ENCODE peak calls at places on chromosome 12, in nine cellular contexts. J, F, Y, Q, P, V, R, B and D are unnamed samples. For H3K4me1, the result is how much of the 10 kb centered on the place peaks cover.

GRCh38 chr12:80189241-80189640 is 89.9 kb downstream of the OTOGL start:
- DNase-seq in J (no peak), F (no peak), Y (no peak), Q (no peak), P (no peak), V (no peak), R (no peak), B (peak), D (no peak)

GRCh38 chr12:50555471-50555885 is 50.7 kb downstream of the DIP2B start:
- DNase-seq in J (no peak), F (no peak), Y (no peak), Q (no peak), P (no peak), V (no peak), R (no peak), B (no peak), D (no peak)

GRCh38 chr12:88503344-88503743 is 76.9 kb downstream of the KITLG start:
- DNase-seq in J (no peak), F (no peak), Y (no peak), Q (no peak), P (no peak), V (no peak), R (peak), B (no peak), D (no peak)

GRCh38 chr12:57465030-57465746 is 5.6 kb downstream of the GLI1 start:
- DNase-seq in J (no peak), F (no peak), Y (no peak), Q (no peak), P (no peak), V (no peak), R (no peak), B (no peak), D (no peak)

GRCh38 chr12:49359671-49360070 is 7.6 kb upstream of the SPATS2 start:
- DNase-seq in J (no peak), F (no peak), Y (no peak), Q (no peak), P (peak), V (no peak), R (no peak), B (no peak), D (no peak)

GRCh38 chr12:80559766-80560165 is 115.7 kb downstream of the PTPRQ start:
- DNase-seq in J (no peak), F (no peak), Y (no peak), Q (no peak), P (no peak), V (no peak), R (no peak), B (no peak), D (no peak)

GRCh38 chr12:132318135-132318534 is 11.3 kb downstream of the GALNT9 start:
- DNase-seq in J (no peak), F (no peak), Y (no peak), Q (peak), P (no peak), V (peak), R (no peak), B (no peak), D (peak)

GRCh38 chr12:22684526-22685118 is 59.7 kb downstream of the ETNK1 start:
- DNase-seq in J (no peak), F (no peak), Y (peak), Q (no peak), P (no peak), V (no peak), R (peak), B (peak), D (no peak)

GRCh38 chr12:43576162-43576561 is 24.2 kb upstream of the ADAMTS20 start:
- DNase-seq in J (no peak), F (no peak), Y (no peak), Q (no peak), P (no peak), V (no peak), R (no peak), B (no peak), D (no peak)

GRCh38 chr12:2302711-2303255 is 250.0 kb downstream of the CACNA1C start:
- DNase-seq in J (no peak), F (no peak), Y (no peak), Q (no peak), P (no peak), V (no peak), R (no peak), B (no peak), D (no peak)

GRCh38 chr12:2300168-2300567 is 247.4 kb downstream of the CACNA1C start:
- DNase-seq in J (no peak), F (no peak), Y (no peak), Q (no peak), P (no peak), V (no peak), R (no peak), B (no peak), D (no peak)

GRCh38 chr12:2299207-2299606 is 246.4 kb downstream of the CACNA1C start:
- DNase-seq in J (no peak), F (no peak), Y (no peak), Q (no peak), P (no peak), V (no peak), R (no peak), B (no peak), D (peak)

GRCh38 chr12:2301531-2302461 is 249.0 kb downstream of the CACNA1C start:
- DNase-seq in J (no peak), F (no peak), Y (no peak), Q (no peak), P (no peak), V (peak), R (no peak), B (no peak), D (no peak)

DNA sequence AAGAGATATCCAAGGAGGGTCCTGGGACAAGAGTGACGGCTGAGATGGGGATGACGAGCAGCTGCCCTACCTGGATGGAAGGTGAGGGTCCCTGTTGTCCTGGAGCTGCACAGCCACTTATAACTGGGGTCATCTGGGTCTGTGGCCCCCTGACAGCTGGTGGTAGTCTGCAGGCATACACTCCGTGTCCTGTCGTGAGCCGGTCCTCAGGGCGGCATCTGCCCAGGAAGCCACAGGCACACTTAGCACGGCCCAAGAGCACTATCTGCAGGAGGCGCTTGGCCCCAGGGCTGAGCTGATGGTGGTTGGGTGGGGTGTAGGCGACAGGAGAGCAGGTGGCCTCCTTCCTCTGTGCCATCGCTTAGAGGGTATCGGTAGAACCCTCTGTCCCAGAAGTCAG is 248.1 kb downstream of the CACNA1C start:
- DNase-seq in J (no peak), F (no peak), Y (no peak), Q (no peak), P (no peak), V (no peak), R (no peak), B (no peak), D (no peak)
- H3K4me1 ChIP-seq in J (under half), F (under half), Y (under half), Q (under half), P (half or more), V (under half), R (under half), B (under half), D (under half)

DNA sequence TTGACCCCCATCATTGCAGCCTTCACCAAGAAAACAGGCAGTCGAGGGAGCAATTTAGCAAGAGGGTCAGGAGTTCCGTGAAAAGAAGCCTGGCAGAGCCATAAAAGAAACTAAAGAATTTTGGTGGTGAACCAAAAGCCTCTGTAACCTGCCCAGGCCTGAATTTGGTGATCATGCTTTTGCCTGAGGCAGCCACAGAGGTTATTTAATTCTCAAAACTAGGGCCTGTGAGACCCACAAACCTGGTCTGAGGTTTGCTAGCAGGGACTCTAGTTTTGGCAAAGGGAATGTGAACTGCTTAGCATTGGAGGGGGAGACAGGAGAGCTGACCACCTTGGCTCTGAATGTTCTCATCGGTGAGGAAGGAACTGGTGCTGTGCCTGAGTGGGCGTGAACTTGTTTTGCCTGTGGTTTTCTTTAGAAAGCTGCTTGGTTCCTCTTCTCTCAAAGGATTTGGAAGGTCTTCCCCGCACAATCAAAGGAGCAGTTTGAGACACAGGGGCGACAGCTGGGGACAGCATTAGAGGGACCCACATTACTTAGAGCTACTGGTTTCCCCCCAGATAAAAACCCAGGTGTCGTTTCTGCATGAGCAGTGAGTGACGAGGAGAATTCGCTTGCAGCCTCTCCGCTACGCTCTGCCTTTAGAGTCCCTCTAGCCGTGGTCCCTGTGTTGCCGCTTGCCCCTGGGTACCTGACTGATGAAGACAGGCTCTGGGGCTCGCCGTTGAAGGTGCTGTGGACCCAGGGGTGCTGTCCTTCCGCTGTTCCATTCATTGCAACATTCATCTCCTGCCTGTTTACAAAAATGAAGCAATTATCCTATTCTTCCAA is 12.6 kb upstream of the WNT5B start:
- DNase-seq in J (no peak), F (no peak), Y (no peak), Q (no peak), P (no peak), V (no peak), R (no peak), B (no peak), D (no peak)
- H3K27ac ChIP-seq in J (no peak), F (no peak), Y (no peak), Q (no peak), P (no peak), V (no peak), R (no peak), B (no peak), D (no peak)

GRCh38 chr12:51961834-51962233 is 10.3 kb downstream of the ACVR1B start:
- DNase-seq in J (no peak), F (no peak), Y (no peak), Q (no peak), P (no peak), V (no peak), R (no peak), B (no peak), D (no peak)
- H3K4me1 ChIP-seq in J (under half), F (under half), Y (under half), Q (under half), P (under half), V (under half), R (under half), B (under half), D (under half)

GRCh38 chr12:11555743-11556625 is 93.5 kb upstream of the ETV6 start:
- DNase-seq in J (no peak), F (no peak), Y (no peak), Q (no peak), P (no peak), V (no peak), R (no peak), B (peak), D (no peak)
- H3K27ac ChIP-seq in J (peak), F (no peak), Y (no peak), Q (no peak), P (no peak), V (peak), R (no peak), B (no peak), D (no peak)

GRCh38 chr12:5622280-5622679 is 190.4 kb downstream of the NTF3 start:
- DNase-seq in J (no peak), F (no peak), Y (no peak), Q (no peak), P (no peak), V (peak), R (no peak), B (no peak), D (no peak)
- H3K4me1 ChIP-seq in J (under half), F (under half), Y (under half), Q (under half), P (under half), V (under half), R (under half), B (under half), D (under half)

GRCh38 chr12:86117711-86118110 is 138.5 kb downstream of the MGAT4C start:
- DNase-seq in J (no peak), F (no peak), Y (no peak), Q (no peak), P (no peak), V (no peak), R (no peak), B (no peak), D (no peak)

GRCh38 chr12:86122846-86123468 is 133.2 kb downstream of the MGAT4C start:
- DNase-seq in J (no peak), F (no peak), Y (no peak), Q (no peak), P (no peak), V (no peak), R (no peak), B (no peak), D (no peak)

GRCh38 chr12:86118161-86118560 is 138.0 kb downstream of the MGAT4C start:
- DNase-seq in J (no peak), F (no peak), Y (no peak), Q (no peak), P (no peak), V (no peak), R (no peak), B (no peak), D (no peak)
- H3K27ac ChIP-seq in J (no peak), F (no peak), Y (no peak), Q (no peak), P (no peak), V (no peak), R (no peak), B (no peak), D (no peak)

GRCh38 chr12:31959051-31959700 is at the start of gene RESF1:
- DNase-seq in J (peak), F (peak), Y (peak), Q (peak), P (peak), V (peak), R (peak), B (peak), D (peak)
- H3K4me1 ChIP-seq in J (under half), F (under half), Y (under half), Q (under half), P (under half), V (under half), R (under half), B (under half), D (under half)

GRCh38 chr12:68242777-68243176 is 10.6 kb downstream of the IL22 start:
- DNase-seq in J (no peak), F (no peak), Y (no peak), Q (no peak), P (no peak), V (no peak), R (no peak), B (no peak), D (no peak)

GRCh38 chr12:68250454-68250853 is 3.0 kb downstream of the IL22 start:
- DNase-seq in J (no peak), F (no peak), Y (peak), Q (no peak), P (no peak), V (no peak), R (no peak), B (no peak), D (no peak)

GRCh38 chr12:68247785-68248184 is 5.6 kb downstream of the IL22 start:
- DNase-seq in J (no peak), F (no peak), Y (no peak), Q (no peak), P (no peak), V (no peak), R (no peak), B (no peak), D (no peak)

GRCh38 chr12:68245071-68246021 is 8.1 kb downstream of the IL22 start:
- DNase-seq in J (no peak), F (no peak), Y (peak), Q (no peak), P (no peak), V (no peak), R (no peak), B (peak), D (no peak)

DNA sequence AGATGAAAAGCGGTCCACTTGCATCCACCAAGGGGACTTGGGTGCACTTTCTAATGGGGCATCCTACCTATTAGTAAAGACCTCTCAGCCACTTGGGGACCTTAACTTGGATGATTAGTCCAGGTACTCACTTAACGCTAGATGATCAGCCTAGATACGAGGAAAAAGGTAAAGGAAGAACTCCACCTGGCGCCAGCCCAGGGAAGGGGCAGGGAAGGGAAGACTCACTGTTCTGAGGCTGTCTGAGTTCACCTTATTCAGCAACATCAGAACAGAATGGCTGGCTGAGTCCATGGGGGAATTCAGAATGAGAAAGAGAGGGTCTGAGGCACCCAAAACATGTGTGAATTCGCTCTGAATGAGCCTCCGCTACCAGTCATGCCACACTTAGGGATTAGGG is 7.1 kb downstream of the IL22 start:
- DNase-seq in J (no peak), F (no peak), Y (no peak), Q (no peak), P (no peak), V (no peak), R (no peak), B (no peak), D (no peak)
- H3K27ac ChIP-seq in J (no peak), F (no peak), Y (peak), Q (no peak), P (no peak), V (no peak), R (no peak), B (peak), D (no peak)